ENCODE peak calls at places on chromosomes 11 and 22, in ten cellular contexts. One of them, this sample, is unnamed.

GRCh38 chr11:96112192-96113099 is 188.5 kb upstream of the MTMR2 start:
- DNase-seq in OCI-LY7: no peak
- DNase-seq in cardiac muscle cell: no peak
- DNase-seq in neural progenitor cell: no peak
- DNase-seq in CD4-positive, alpha-beta T cell: no peak
- DNase-seq in ascending aorta: no peak
- DNase-seq in mammary epithelial cell: no peak
- DNase-seq in RWPE1: no peak
- DNase-seq in osteocyte: no peak
- DNase-seq in Caco-2: no peak
- DNase-seq in this sample: no peak

GRCh38 chr11:119671561-119672015 is 57.4 kb downstream of the NECTIN1 start:
- DNase-seq in OCI-LY7: no peak
- DNase-seq in cardiac muscle cell: no peak
- DNase-seq in neural progenitor cell: peak; percentile 24
- DNase-seq in CD4-positive, alpha-beta T cell: no peak
- DNase-seq in ascending aorta: no peak
- DNase-seq in mammary epithelial cell: no peak
- DNase-seq in RWPE1: no peak
- DNase-seq in osteocyte: no peak
- DNase-seq in Caco-2: no peak
- DNase-seq in this sample: no peak

GRCh38 chr11:120532511-120533196 is 21.1 kb downstream of the GRIK4 start:
- DNase-seq in OCI-LY7: no peak
- DNase-seq in cardiac muscle cell: no peak
- DNase-seq in neural progenitor cell: peak; percentile 62
- DNase-seq in CD4-positive, alpha-beta T cell: no peak
- DNase-seq in ascending aorta: no peak
- DNase-seq in mammary epithelial cell: no peak
- DNase-seq in RWPE1: no peak
- DNase-seq in osteocyte: no peak
- DNase-seq in Caco-2: no peak
- DNase-seq in this sample: no peak

GRCh38 chr11:101914349-101914736 is 467 bp upstream of the CEP126 start:
- DNase-seq in OCI-LY7: no peak
- DNase-seq in cardiac muscle cell: peak; percentile 2
- DNase-seq in neural progenitor cell: peak; percentile 11
- DNase-seq in CD4-positive, alpha-beta T cell: no peak
- DNase-seq in ascending aorta: no peak
- DNase-seq in mammary epithelial cell: no peak
- DNase-seq in RWPE1: no peak
- DNase-seq in osteocyte: no peak
- DNase-seq in Caco-2: no peak
- DNase-seq in this sample: no peak

GRCh38 chr11:124763156-124763947 is 1.3 kb upstream of the ESAM start:
- DNase-seq in OCI-LY7: peak; percentile 86
- DNase-seq in cardiac muscle cell: peak; percentile 88
- DNase-seq in neural progenitor cell: peak; percentile 95
- DNase-seq in CD4-positive, alpha-beta T cell: peak; percentile 84
- DNase-seq in ascending aorta: peak; percentile 92
- DNase-seq in mammary epithelial cell: peak; percentile 41
- DNase-seq in RWPE1: peak; percentile 64
- DNase-seq in osteocyte: peak; percentile 92
- DNase-seq in Caco-2: peak; percentile 95
- DNase-seq in this sample: peak; percentile 20

GRCh38 chr11:39139581-39139980 is 2319.9 kb downstream of the LRRC4C start:
- DNase-seq in OCI-LY7: no peak
- DNase-seq in cardiac muscle cell: no peak
- DNase-seq in neural progenitor cell: no peak
- DNase-seq in CD4-positive, alpha-beta T cell: no peak
- DNase-seq in ascending aorta: no peak
- DNase-seq in mammary epithelial cell: no peak
- DNase-seq in RWPE1: no peak
- DNase-seq in osteocyte: no peak
- DNase-seq in Caco-2: no peak
- DNase-seq in this sample: no peak

GRCh38 chr11:76660533-76661305 is 9.8 kb downstream of the LRRC32 start:
- DNase-seq in OCI-LY7: no peak
- DNase-seq in cardiac muscle cell: no peak
- DNase-seq in neural progenitor cell: no peak
- DNase-seq in CD4-positive, alpha-beta T cell: no peak
- DNase-seq in ascending aorta: no peak
- DNase-seq in mammary epithelial cell: no peak
- DNase-seq in RWPE1: no peak
- DNase-seq in osteocyte: no peak
- DNase-seq in Caco-2: no peak
- DNase-seq in this sample: no peak

GRCh38 chr11:34105957-34106504 is 602 bp downstream of the NAT10 start:
- DNase-seq in OCI-LY7: peak; percentile 23
- DNase-seq in cardiac muscle cell: no peak
- DNase-seq in neural progenitor cell: no peak
- DNase-seq in CD4-positive, alpha-beta T cell: no peak
- DNase-seq in ascending aorta: no peak
- DNase-seq in mammary epithelial cell: no peak
- DNase-seq in RWPE1: peak; percentile 27
- DNase-seq in osteocyte: no peak
- DNase-seq in Caco-2: no peak
- DNase-seq in this sample: no peak

GRCh38 chr11:65850217-65851082 is 7.5 kb downstream of the CFL1 start:
- DNase-seq in OCI-LY7: no peak
- DNase-seq in cardiac muscle cell: no peak
- DNase-seq in neural progenitor cell: no peak
- DNase-seq in CD4-positive, alpha-beta T cell: no peak
- DNase-seq in ascending aorta: peak; percentile 57
- DNase-seq in mammary epithelial cell: no peak
- DNase-seq in RWPE1: no peak
- DNase-seq in osteocyte: no peak
- DNase-seq in Caco-2: no peak
- DNase-seq in this sample: no peak

GRCh38 chr11:126352163-126352562 is 3.3 kb upstream of the ST3GAL4 start:
- DNase-seq in OCI-LY7: no peak
- DNase-seq in cardiac muscle cell: no peak
- DNase-seq in neural progenitor cell: no peak
- DNase-seq in CD4-positive, alpha-beta T cell: no peak
- DNase-seq in ascending aorta: no peak
- DNase-seq in mammary epithelial cell: no peak
- DNase-seq in RWPE1: no peak
- DNase-seq in osteocyte: no peak
- DNase-seq in Caco-2: no peak
- DNase-seq in this sample: no peak

GRCh38 chr11:22669368-22669767 is 3.0 kb downstream of the GAS2 start:
- DNase-seq in OCI-LY7: no peak
- DNase-seq in cardiac muscle cell: no peak
- DNase-seq in neural progenitor cell: no peak
- DNase-seq in CD4-positive, alpha-beta T cell: no peak
- DNase-seq in ascending aorta: no peak
- DNase-seq in mammary epithelial cell: no peak
- DNase-seq in RWPE1: no peak
- DNase-seq in osteocyte: no peak
- DNase-seq in Caco-2: no peak
- DNase-seq in this sample: no peak

GRCh38 chr22:40512426-40513136 is 123.9 kb downstream of the MRTFA start:
- DNase-seq in OCI-LY7: no peak
- DNase-seq in cardiac muscle cell: no peak
- DNase-seq in neural progenitor cell: no peak
- DNase-seq in CD4-positive, alpha-beta T cell: no peak
- DNase-seq in ascending aorta: peak; percentile 81
- DNase-seq in mammary epithelial cell: peak; percentile 94
- DNase-seq in RWPE1: peak; percentile 76
- DNase-seq in osteocyte: no peak
- DNase-seq in Caco-2: no peak
- DNase-seq in this sample: no peak

GRCh38 chr11:32561835-32562234 is 21.8 kb upstream of the EIF3M start:
- DNase-seq in OCI-LY7: no peak
- DNase-seq in cardiac muscle cell: no peak
- DNase-seq in neural progenitor cell: no peak
- DNase-seq in CD4-positive, alpha-beta T cell: no peak
- DNase-seq in ascending aorta: no peak
- DNase-seq in mammary epithelial cell: no peak
- DNase-seq in RWPE1: no peak
- DNase-seq in osteocyte: no peak
- DNase-seq in Caco-2: peak; percentile 11
- DNase-seq in this sample: no peak
- TF ChIP-seq CTCF in OCI-LY7: no peak
- TF ChIP-seq CTCF in cardiac muscle cell: no peak
- TF ChIP-seq CTCF in neural progenitor cell: peak; percentile 8
- TF ChIP-seq CTCF in CD4-positive, alpha-beta T cell: no peak
- TF ChIP-seq CTCF in ascending aorta: no peak
- TF ChIP-seq CTCF in mammary epithelial cell: no peak
- TF ChIP-seq CTCF in RWPE1: no peak
- TF ChIP-seq CTCF in osteocyte: no peak
- TF ChIP-seq CTCF in Caco-2: no peak
- TF ChIP-seq CTCF in this sample: no peak

GRCh38 chr11:123434911-123435310 is 4.8 kb downstream of the GRAMD1B start:
- DNase-seq in OCI-LY7: no peak
- DNase-seq in cardiac muscle cell: no peak
- DNase-seq in neural progenitor cell: peak; percentile 87
- DNase-seq in CD4-positive, alpha-beta T cell: no peak
- DNase-seq in ascending aorta: no peak
- DNase-seq in mammary epithelial cell: no peak
- DNase-seq in RWPE1: no peak
- DNase-seq in osteocyte: no peak
- DNase-seq in Caco-2: no peak
- DNase-seq in this sample: no peak

GRCh38 chr11:123437236-123437979 is 7.3 kb downstream of the GRAMD1B start:
- DNase-seq in OCI-LY7: no peak
- DNase-seq in cardiac muscle cell: no peak
- DNase-seq in neural progenitor cell: no peak
- DNase-seq in CD4-positive, alpha-beta T cell: no peak
- DNase-seq in ascending aorta: no peak
- DNase-seq in mammary epithelial cell: no peak
- DNase-seq in RWPE1: no peak
- DNase-seq in osteocyte: no peak
- DNase-seq in Caco-2: no peak
- DNase-seq in this sample: no peak

GRCh38 chr11:123430736-123431356 is 777 bp downstream of the GRAMD1B start:
- DNase-seq in OCI-LY7: no peak
- DNase-seq in cardiac muscle cell: peak; percentile 57
- DNase-seq in neural progenitor cell: peak; percentile 70
- DNase-seq in CD4-positive, alpha-beta T cell: peak; percentile 50
- DNase-seq in ascending aorta: peak; percentile 72
- DNase-seq in mammary epithelial cell: peak; percentile 1
- DNase-seq in RWPE1: peak; percentile 7
- DNase-seq in osteocyte: peak; percentile 85
- DNase-seq in Caco-2: no peak
- DNase-seq in this sample: no peak

GRCh38 chr11:123431619-123432018 is 1.6 kb downstream of the GRAMD1B start:
- DNase-seq in OCI-LY7: no peak
- DNase-seq in cardiac muscle cell: no peak
- DNase-seq in neural progenitor cell: no peak
- DNase-seq in CD4-positive, alpha-beta T cell: no peak
- DNase-seq in ascending aorta: no peak
- DNase-seq in mammary epithelial cell: no peak
- DNase-seq in RWPE1: no peak
- DNase-seq in osteocyte: no peak
- DNase-seq in Caco-2: no peak
- DNase-seq in this sample: no peak

DNA sequence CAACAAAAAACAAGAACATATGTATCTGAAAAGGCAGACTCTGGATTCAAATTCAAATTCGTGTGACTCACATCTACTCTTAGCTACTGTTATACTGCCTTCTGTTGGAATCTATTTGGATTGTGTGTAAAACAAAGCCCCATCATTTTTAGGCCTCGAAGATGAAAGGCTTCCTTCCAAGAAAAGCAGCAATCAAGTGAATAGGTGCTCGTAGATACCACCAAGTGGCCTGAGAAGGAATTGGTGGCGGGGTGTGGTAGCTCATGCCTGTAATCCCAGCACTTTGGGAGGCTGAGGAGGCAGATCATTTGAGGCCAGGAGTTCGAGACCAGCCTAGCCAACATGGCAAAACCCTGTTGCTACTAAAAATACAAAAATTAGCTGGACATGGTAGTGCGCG is 4.2 kb downstream of the GRAMD1B start:
- DNase-seq in OCI-LY7: peak; percentile 43
- DNase-seq in cardiac muscle cell: no peak
- DNase-seq in neural progenitor cell: peak; percentile 41
- DNase-seq in CD4-positive, alpha-beta T cell: no peak
- DNase-seq in ascending aorta: no peak
- DNase-seq in mammary epithelial cell: no peak
- DNase-seq in RWPE1: peak; percentile 17
- DNase-seq in osteocyte: no peak
- DNase-seq in Caco-2: peak; percentile 42
- DNase-seq in this sample: no peak
- TF ChIP-seq CTCF in OCI-LY7: peak; percentile 74
- TF ChIP-seq CTCF in cardiac muscle cell: peak; percentile 25
- TF ChIP-seq CTCF in neural progenitor cell: peak; percentile 36
- TF ChIP-seq CTCF in CD4-positive, alpha-beta T cell: peak; percentile 42
- TF ChIP-seq CTCF in ascending aorta: no peak
- TF ChIP-seq CTCF in mammary epithelial cell: no peak
- TF ChIP-seq CTCF in RWPE1: no peak
- TF ChIP-seq CTCF in osteocyte: peak; percentile 15
- TF ChIP-seq CTCF in Caco-2: peak; percentile 37
- TF ChIP-seq CTCF in this sample: no peak

GRCh38 chr22:46985507-46985882 is 223.0 kb downstream of the TBC1D22A start:
- DNase-seq in OCI-LY7: no peak
- DNase-seq in cardiac muscle cell: no peak
- DNase-seq in neural progenitor cell: no peak
- DNase-seq in CD4-positive, alpha-beta T cell: no peak
- DNase-seq in ascending aorta: no peak
- DNase-seq in mammary epithelial cell: no peak
- DNase-seq in RWPE1: no peak
- DNase-seq in osteocyte: no peak
- DNase-seq in Caco-2: no peak
- DNase-seq in this sample: no peak
- TF ChIP-seq CTCF in OCI-LY7: peak; percentile 17
- TF ChIP-seq CTCF in cardiac muscle cell: peak; percentile 16
- TF ChIP-seq CTCF in neural progenitor cell: no peak
- TF ChIP-seq CTCF in CD4-positive, alpha-beta T cell: no peak
- TF ChIP-seq CTCF in ascending aorta: no peak
- TF ChIP-seq CTCF in mammary epithelial cell: no peak
- TF ChIP-seq CTCF in RWPE1: no peak
- TF ChIP-seq CTCF in osteocyte: no peak
- TF ChIP-seq CTCF in Caco-2: no peak
- TF ChIP-seq CTCF in this sample: no peak

DNA sequence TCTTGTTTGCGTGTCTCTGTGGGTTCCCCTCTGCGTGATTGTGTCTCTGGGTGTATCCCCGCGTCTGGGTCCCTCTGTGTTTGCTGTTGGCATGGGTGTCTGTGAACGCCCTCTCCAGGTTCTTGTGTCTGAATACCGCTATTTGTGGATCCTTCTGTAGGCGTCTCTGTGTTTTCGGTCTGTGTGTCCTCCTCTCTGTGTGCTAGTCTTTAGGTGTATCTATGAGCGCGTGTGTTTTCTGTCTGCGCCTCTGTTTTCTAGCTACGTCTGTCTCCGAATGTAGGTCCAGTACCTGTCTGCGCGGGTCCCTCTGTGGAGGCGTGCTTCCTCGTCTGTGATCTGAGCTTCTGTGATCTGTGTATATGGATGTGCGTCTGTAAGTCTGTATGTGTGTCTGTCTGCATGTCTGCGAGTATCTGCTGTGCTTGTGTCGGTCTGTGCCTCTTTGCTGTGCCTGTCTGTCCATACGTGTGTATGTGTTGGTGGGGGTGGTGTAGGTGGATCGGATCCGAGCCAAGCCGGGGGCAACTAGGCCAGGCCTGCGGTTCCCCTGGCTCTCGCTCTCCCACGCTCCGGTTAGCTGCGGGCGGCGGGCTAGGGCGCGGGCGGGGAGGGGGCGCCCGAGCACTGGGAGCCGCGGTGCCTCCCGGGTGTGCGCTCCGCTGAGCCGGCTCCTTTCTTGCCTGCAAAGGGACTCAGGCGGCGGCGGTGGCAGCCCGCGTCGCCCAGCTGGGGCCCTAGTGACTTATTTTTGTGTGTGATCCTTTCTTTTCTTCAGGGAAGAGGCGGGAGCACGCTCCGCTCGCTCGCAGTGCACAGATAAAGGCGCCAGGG is 105.3 kb upstream of the E2F8 start:
- DNase-seq in OCI-LY7: peak; percentile 16
- DNase-seq in cardiac muscle cell: peak; percentile 56
- DNase-seq in neural progenitor cell: peak; percentile 78
- DNase-seq in CD4-positive, alpha-beta T cell: no peak
- DNase-seq in ascending aorta: no peak
- DNase-seq in mammary epithelial cell: no peak
- DNase-seq in RWPE1: no peak
- DNase-seq in osteocyte: no peak
- DNase-seq in Caco-2: peak; percentile 46
- DNase-seq in this sample: no peak
- TF ChIP-seq CTCF in OCI-LY7: peak; percentile 38
- TF ChIP-seq CTCF in cardiac muscle cell: peak; percentile 21
- TF ChIP-seq CTCF in neural progenitor cell: peak; percentile 21
- TF ChIP-seq CTCF in CD4-positive, alpha-beta T cell: no peak
- TF ChIP-seq CTCF in ascending aorta: no peak
- TF ChIP-seq CTCF in mammary epithelial cell: no peak
- TF ChIP-seq CTCF in RWPE1: no peak
- TF ChIP-seq CTCF in osteocyte: no peak
- TF ChIP-seq CTCF in Caco-2: no peak
- TF ChIP-seq CTCF in this sample: no peak